ENCODE peak calls at places on chromosomes 2 and 18, in four cellular contexts. Q is HCT116, M is body of pancreas, Y is A549. X is an unnamed sample.

GRCh38 chr2:100561191-100561590 is 1.6 kb upstream of the PDCL3 start:
- DNase-seq in Q (no peak), M (no peak), Y (no peak), X (no peak)

GRCh38 chr2:176997074-176997791 is 215.4 kb upstream of the HNRNPA3 start:
- DNase-seq in Q (peak), M (no peak), Y (peak), X (peak)

GRCh38 chr2:226782092-226782713 is 17.4 kb downstream of the IRS1 start:
- DNase-seq in Q (no peak), M (no peak), Y (no peak), X (no peak)

GRCh38 chr18:2303517-2304238 is 267.6 kb downstream of the METTL4 start:
- DNase-seq in Q (no peak), M (no peak), Y (peak), X (peak)

GRCh38 chr2:159213296-159213695 is 73.2 kb downstream of the WDSUB1 start:
- DNase-seq in Q (no peak), M (no peak), Y (no peak), X (no peak)

GRCh38 chr2:212294816-212295215 is 243.8 kb downstream of the ERBB4 start:
- DNase-seq in Q (no peak), M (no peak), Y (no peak), X (no peak)

GRCh38 chr18:79794851-79795250 is 2.9 kb upstream of the KCNG2 start:
- DNase-seq in Q (no peak), M (no peak), Y (no peak), X (no peak)

GRCh38 chr2:3493610-3493997 is 25.7 kb downstream of the ADI1 start:
- DNase-seq in Q (no peak), M (no peak), Y (no peak), X (no peak)

GRCh38 chr2:159637988-159638501 is 21.7 kb upstream of the BAZ2B start:
- DNase-seq in Q (peak), M (no peak), Y (no peak), X (no peak)

GRCh38 chr2:64698668-64699444 is 45.1 kb upstream of the SERTAD2 start:
- DNase-seq in Q (peak), M (no peak), Y (peak), X (peak)

GRCh38 chr18:23378470-23378764 is 74.7 kb upstream of the RIOK3 start:
- DNase-seq in Q (no peak), M (no peak), Y (no peak), X (no peak)

GRCh38 chr2:235199128-235199527 is 247.3 kb downstream of the SH3BP4 start:
- DNase-seq in Q (no peak), M (no peak), Y (no peak), X (no peak)

GRCh38 chr2:215895330-215895729 is 118.0 kb downstream of the MREG start:
- DNase-seq in Q (no peak), M (no peak), Y (no peak), X (no peak)

GRCh38 chr2:195513119-195513518 is 143.9 kb upstream of the SLC39A10 start:
- DNase-seq in Q (no peak), M (no peak), Y (no peak), X (no peak)

GRCh38 chr2:25707927-25708326 is 34.5 kb upstream of the DTNB start:
- DNase-seq in Q (no peak), M (no peak), Y (no peak), X (no peak)

GRCh38 chr2:109173311-109174171 is 44.5 kb downstream of the SH3RF3 start:
- DNase-seq in Q (no peak), M (peak), Y (no peak), X (no peak)

GRCh38 chr2:109174214-109174613 is 45.2 kb downstream of the SH3RF3 start:
- DNase-seq in Q (no peak), M (no peak), Y (no peak), X (no peak)

GRCh38 chr2:109172556-109173105 is 43.6 kb downstream of the SH3RF3 start:
- DNase-seq in Q (no peak), M (no peak), Y (no peak), X (no peak)

GRCh38 chr2:109170645-109171044 is 41.6 kb downstream of the SH3RF3 start:
- DNase-seq in Q (no peak), M (no peak), Y (no peak), X (no peak)

GRCh38 chr2:109171444-109172334 is 42.7 kb downstream of the SH3RF3 start:
- DNase-seq in Q (no peak), M (no peak), Y (no peak), X (peak)
- TF ChIP-seq POLR2A in Q (no peak), M (no peak), Y (no peak), X (no peak)

GRCh38 chr2:207770602-207771404 is 1.1 kb upstream of the FZD5 start:
- DNase-seq in Q (no peak), M (no peak), Y (no peak), X (no peak)

GRCh38 chr2:207775471-207775870 is 5.8 kb upstream of the FZD5 start:
- DNase-seq in Q (no peak), M (no peak), Y (no peak), X (no peak)

GRCh38 chr2:207771421-207771820 is 1.7 kb upstream of the FZD5 start:
- DNase-seq in Q (no peak), M (no peak), Y (no peak), X (no peak)

GRCh38 chr2:207772081-207772843 is 2.6 kb upstream of the FZD5 start:
- DNase-seq in Q (no peak), M (no peak), Y (no peak), X (no peak)

GRCh38 chr2:207772844-207773205 is 3.1 kb upstream of the FZD5 start:
- DNase-seq in Q (no peak), M (no peak), Y (no peak), X (no peak)
- TF ChIP-seq POLR2A in Q (no peak), M (no peak), Y (no peak), X (no peak)

GRCh38 chr2:99180755-99181647 is at the start of the genes MITD1 and MRPL30:
- DNase-seq in Q (peak), M (peak), Y (peak), X (peak)
- TF ChIP-seq POLR2A in Q (peak), M (peak), Y (peak), X (peak)

GRCh38 chr18:9708057-9708881 is at the start of gene RAB31:
- DNase-seq in Q (no peak), M (peak), Y (peak), X (peak)
- TF ChIP-seq POLR2A in Q (peak), M (peak), Y (peak), X (peak)

GRCh38 chr2:66432801-66433694 is 1.9 kb upstream of the MEIS1 start:
- DNase-seq in Q (no peak), M (peak), Y (peak), X (peak)

GRCh38 chr2:66431840-66432511 is 2.9 kb upstream of the MEIS1 start:
- DNase-seq in Q (no peak), M (no peak), Y (no peak), X (no peak)

GRCh38 chr2:66434679-66435548 is at the start of gene MEIS1:
- DNase-seq in Q (no peak), M (peak), Y (peak), X (peak)

GRCh38 chr2:66433945-66434678 is 813 bp upstream of the MEIS1 start:
- DNase-seq in Q (no peak), M (peak), Y (peak), X (peak)

GRCh38 chr2:66433695-66433944 is 1.3 kb upstream of the MEIS1 start:
- DNase-seq in Q (no peak), M (no peak), Y (no peak), X (no peak)
- TF ChIP-seq POLR2A in Q (no peak), M (peak), Y (no peak), X (no peak)

DNA sequence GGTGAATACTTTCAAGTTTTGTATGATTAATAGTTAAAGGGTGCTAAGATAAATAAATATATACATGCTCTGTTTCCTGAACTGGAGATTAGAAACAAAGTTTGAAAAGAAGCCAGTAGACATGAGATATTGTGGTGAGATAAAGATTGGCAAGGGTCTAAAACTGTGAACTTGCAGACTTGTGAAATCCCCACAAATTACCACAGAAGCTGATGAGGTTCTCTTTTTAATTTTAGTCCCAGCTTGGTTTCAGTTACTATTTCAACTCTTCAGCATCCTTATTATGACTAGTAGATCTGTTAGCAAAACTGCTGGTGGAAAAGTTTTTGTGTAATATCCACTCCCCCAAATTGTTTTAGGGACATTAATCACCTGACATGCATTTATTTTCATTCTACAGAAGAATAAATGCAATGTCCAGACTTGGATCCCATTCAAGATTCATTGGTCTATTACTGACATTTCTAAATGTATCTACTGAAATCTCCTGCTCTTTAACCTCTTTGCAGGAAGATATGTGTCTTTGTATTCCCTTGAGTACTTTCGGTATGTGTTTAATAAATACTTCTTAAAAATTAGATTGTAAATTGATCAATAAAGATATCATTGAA is 20.8 kb downstream of the RASGRP3 start:
- DNase-seq in Q (no peak), M (no peak), Y (no peak), X (no peak)
- TF ChIP-seq POLR2A in Q (no peak), M (no peak), Y (no peak), X (no peak)

GRCh38 chr2:86441392-86441788 is 219 bp downstream of the KDM3A start:
- DNase-seq in Q (no peak), M (no peak), Y (no peak), X (no peak)
- TF ChIP-seq POLR2A in Q (no peak), M (no peak), Y (peak), X (peak)

GRCh38 chr18:48951448-48952286 is 902 bp upstream of the SMAD7 start:
- DNase-seq in Q (no peak), M (peak), Y (no peak), X (peak)
- TF ChIP-seq POLR2A in Q (no peak), M (peak), Y (peak), X (peak)

X was measured in H54.